ENCODE peak calls at places on chromosomes 7 and 10, in seven cellular contexts. L is psoas muscle; K is heart left ventricle; P is heart right ventricle; I is CD8-positive, alpha-beta memory T cell; M is mammary epithelial cell; V is IMR-90. O is an unnamed sample.
A peak's percentile ranks its signal among the peaks of the same experiment; 100 is the strongest.

GRCh38 chr7:141115949-141116348 is 42.1 kb downstream of the TMEM178B start:
- DNase-seq in K (no peak), L (no peak), P (no peak), V (no peak), I (no peak), M (no peak), O (no peak)

GRCh38 chr7:39609462-39610149 is 13.8 kb upstream of the RALA start:
- DNase-seq in I (no peak), L (peak; percentile 21), M (no peak), V (no peak), P (peak; percentile 6), K (peak; percentile 19), O (no peak)

GRCh38 chr10:101161494-101162299 is 30.6 kb downstream of the TLX1 start:
- DNase-seq in I (peak; percentile 61), P (peak; percentile 73), M (peak; percentile 71), V (peak; percentile 65), K (peak; percentile 62), L (peak; percentile 61), O (peak; percentile 44)

GRCh38 chr7:80263821-80264220 is 129.2 kb downstream of the GNAI1 start:
- DNase-seq in P (no peak), I (no peak), M (no peak), K (no peak), L (no peak), V (no peak), O (no peak)

GRCh38 chr10:114876602-114877300 is 55.2 kb downstream of the FHIP2A start:
- DNase-seq in L (peak; percentile 68), M (peak; percentile 74), K (peak; percentile 44), V (peak; percentile 58), P (peak; percentile 64), I (no peak), O (peak; percentile 59)

GRCh38 chr10:12022580-12023257 is 19.9 kb downstream of the UPF2 start:
- DNase-seq in I (no peak), K (no peak), M (no peak), P (no peak), V (no peak), L (no peak), O (no peak)

GRCh38 chr10:72076756-72077155 is 11.6 kb downstream of the SPOCK2 start:
- DNase-seq in P (no peak), L (no peak), K (no peak), V (no peak), I (no peak), M (no peak), O (no peak)

GRCh38 chr7:127391591-127392181 is 822 bp downstream of the ZNF800 start:
- DNase-seq in P (peak; percentile 6), M (peak; percentile 46), V (peak; percentile 24), K (peak; percentile 12), I (peak; percentile 62), L (peak; percentile 15), O (peak; percentile 20)

GRCh38 chr7:132075573-132075972 is 500.7 kb downstream of the PLXNA4 start:
- DNase-seq in K (no peak), I (no peak), M (no peak), P (no peak), V (no peak), L (no peak), O (no peak)

GRCh38 chr10:70540089-70540788 is 61.7 kb downstream of the PALD1 start:
- DNase-seq in P (peak; percentile 32), I (no peak), L (no peak), K (no peak), V (no peak), M (no peak), O (no peak)

GRCh38 chr7:117127585-117128168 is 174.4 kb downstream of the ST7 start:
- DNase-seq in M (peak; percentile 31), P (peak; percentile 49), K (peak; percentile 33), L (peak; percentile 18), V (peak; percentile 72), I (peak; percentile 21), O (no peak)

GRCh38 chr10:98425511-98426352 is 10.8 kb upstream of the PYROXD2 start:
- DNase-seq in V (peak; percentile 26), L (no peak), P (no peak), K (no peak), I (peak; percentile 9), M (peak; percentile 24), O (peak; percentile 67)

GRCh38 chr7:125355899-125356298 is 426.3 kb upstream of the POT1 start:
- DNase-seq in K (no peak), I (no peak), P (no peak), M (peak; percentile 1), L (no peak), V (no peak), O (no peak)
- H3K9me3 ChIP-seq in K (peaks cover 6% of the 10 kb centered on the region), I (no peaks in the 10 kb centered on the region), P (peaks cover 6% of the 10 kb centered on the region), M (no peaks in the 10 kb centered on the region), L (no peaks in the 10 kb centered on the region), V (peaks cover 2% of the 10 kb centered on the region), O (no peaks in the 10 kb centered on the region)

DNA sequence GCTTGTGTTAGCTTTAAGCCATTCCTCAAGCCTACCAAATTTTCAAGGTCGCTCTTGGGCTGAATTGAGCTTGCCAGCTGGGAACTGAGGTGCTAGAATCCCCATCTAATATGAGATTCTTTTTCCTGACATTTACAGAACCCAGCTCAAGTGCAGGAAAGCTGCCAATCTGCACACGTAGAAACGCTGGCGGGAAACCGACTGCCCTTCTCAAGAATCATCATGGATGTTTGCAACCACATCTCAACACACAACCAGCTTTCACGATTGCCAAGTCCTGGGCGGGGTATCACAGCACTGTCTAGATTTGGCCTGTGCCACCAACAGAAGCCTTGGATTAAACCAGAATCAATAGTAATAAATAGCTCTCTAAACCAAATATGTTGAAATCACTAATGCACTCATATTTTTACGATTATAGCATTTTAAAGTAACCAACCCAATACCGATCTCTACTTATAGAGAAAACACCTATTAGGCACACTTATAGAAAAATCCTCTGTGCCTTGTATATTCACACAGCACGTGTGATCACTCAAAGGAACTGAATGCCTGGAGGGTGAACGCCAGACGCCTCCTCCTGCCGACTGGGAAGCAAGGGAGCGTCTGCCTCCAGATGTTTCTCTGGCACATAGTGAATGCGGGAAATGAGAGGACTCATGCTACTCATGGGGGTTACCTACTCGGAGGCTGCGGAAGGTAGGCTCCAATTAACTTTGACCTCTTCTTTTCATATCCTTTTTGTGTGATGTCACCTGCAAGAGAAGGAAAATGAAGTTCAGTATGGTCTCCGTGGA is 203.5 kb downstream of the DIP2C start:
- DNase-seq in V (no peak), I (no peak), M (no peak), L (no peak), P (no peak), K (no peak), O (no peak)
- H3K4me3 ChIP-seq in V (no peak overlapping the region), I (peak overlapping the region; percentile 34), M (no peak overlapping the region), L (peak overlapping the region; percentile 73), P (no peak overlapping the region), K (no peak overlapping the region), O (no peak overlapping the region)

GRCh38 chr10:123704076-123704475 is 37.9 kb downstream of the GPR26 start:
- DNase-seq in V (no peak), K (no peak), M (no peak), P (no peak), L (no peak), I (no peak), O (no peak)
- H3K9me3 ChIP-seq in V (peaks cover 36% of the 10 kb centered on the region), K (no peaks in the 10 kb centered on the region), M (no peaks in the 10 kb centered on the region), P (no peaks in the 10 kb centered on the region), L (no peaks in the 10 kb centered on the region), I (no peaks in the 10 kb centered on the region), O (no peaks in the 10 kb centered on the region)

GRCh38 chr10:108852211-108852610 is 1071.1 kb downstream of the XPNPEP1 start:
- DNase-seq in L (no peak), K (no peak), I (no peak), V (no peak), P (no peak), M (no peak), O (no peak)
- H3K4me3 ChIP-seq in L (no peak overlapping the region), K (no peak overlapping the region), I (no peak overlapping the region), V (no peak overlapping the region), P (no peak overlapping the region), M (no peak overlapping the region), O (no peak overlapping the region)

GRCh38 chr7:58087536-58088190 is 637.7 kb downstream of the ZNF716 start:
- DNase-seq in M (no peak), L (no peak), P (no peak), I (no peak), K (no peak), V (no peak), O (no peak)
- H3K9me3 ChIP-seq in M (peaks cover 15% of the 10 kb centered on the region), L (no peaks in the 10 kb centered on the region), P (peaks cover 38% of the 10 kb centered on the region), I (no peaks in the 10 kb centered on the region), K (no peaks in the 10 kb centered on the region), V (peaks cover 6% of the 10 kb centered on the region), O (no peaks in the 10 kb centered on the region)

DNA sequence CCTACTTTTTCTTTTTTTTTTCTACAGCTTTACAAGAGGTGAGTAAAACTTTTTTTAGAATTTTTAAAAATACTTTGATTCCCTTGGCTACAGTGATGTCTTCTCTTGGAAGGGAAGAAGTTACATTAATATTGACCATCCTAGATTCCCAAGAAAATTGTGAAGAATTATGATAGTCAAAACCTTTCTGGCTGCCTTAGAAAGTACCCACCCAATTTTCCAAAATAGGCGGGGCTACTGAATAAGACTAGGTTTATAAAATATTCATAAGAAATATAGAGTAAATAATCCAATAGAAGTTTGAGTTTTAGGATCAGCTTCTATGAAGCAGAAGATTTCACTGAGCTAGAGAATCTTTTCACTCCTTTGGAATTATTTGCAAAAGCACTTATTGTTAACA is 3.0 kb downstream of the COL1A2 start:
- DNase-seq in I (no peak), P (no peak), V (no peak), L (no peak), M (no peak), K (no peak), O (no peak)
- H3K4me3 ChIP-seq in I (no peak overlapping the region), P (peak overlapping the region; percentile 57), V (peak overlapping the region; percentile 81), L (peak overlapping the region; percentile 56), M (no peak overlapping the region), K (peak overlapping the region; percentile 61), O (no peak overlapping the region)

GRCh38 chr7:63028376-63029206 is 970.1 kb upstream of the ZNF722 start:
- DNase-seq in L (no peak), M (no peak), P (no peak), K (no peak), I (no peak), V (no peak), O (no peak)
- H3K9me3 ChIP-seq in L (peaks cover 6% of the 10 kb centered on the region), M (peaks cover 34% of the 10 kb centered on the region), P (peaks cover 42% of the 10 kb centered on the region), K (no peaks in the 10 kb centered on the region), I (no peaks in the 10 kb centered on the region), V (peaks cover 16% of the 10 kb centered on the region), O (no peaks in the 10 kb centered on the region)

GRCh38 chr7:136527554-136527953 is 340.9 kb upstream of the CHRM2 start:
- DNase-seq in M (no peak), K (no peak), I (no peak), V (no peak), P (no peak), L (no peak), O (no peak)

GRCh38 chr7:136528329-136528728 is 340.1 kb upstream of the CHRM2 start:
- DNase-seq in I (no peak), K (no peak), V (peak; percentile 88), M (peak; percentile 26), P (no peak), L (no peak), O (no peak)

GRCh38 chr7:136526408-136527105 is 341.9 kb upstream of the CHRM2 start:
- DNase-seq in L (no peak), M (no peak), V (no peak), P (no peak), K (no peak), I (no peak), O (peak; percentile 27)

GRCh38 chr7:136517971-136518370 is 350.5 kb upstream of the CHRM2 start:
- DNase-seq in V (no peak), P (no peak), L (no peak), M (no peak), K (no peak), I (no peak), O (no peak)

GRCh38 chr7:136523581-136523980 is 344.9 kb upstream of the CHRM2 start:
- DNase-seq in P (no peak), L (no peak), V (peak; percentile 4), I (no peak), K (no peak), M (no peak), O (no peak)
- H3K4me3 ChIP-seq in P (no peak overlapping the region), L (no peak overlapping the region), V (no peak overlapping the region), I (no peak overlapping the region), K (no peak overlapping the region), M (no peak overlapping the region), O (no peak overlapping the region)